ENCODE peak calls at places on chromosome 1, in seven cellular contexts. I is GM19239, S is transverse colon, P is OCI-M1, T is activated gamma-delta T cell treated with Interleukin-2 at 50 U/mL for 16 hours, W is HL-60, Q is retina. J is an unnamed sample.

GRCh38 chr1:31904339-31905092 is 33.7 kb downstream of the PTP4A2 start:
- DNase-seq in I (no peak), S (no peak), P (peak), T (no peak), W (peak), Q (no peak), J (no peak)

GRCh38 chr1:243956448-243956847 is 94.6 kb upstream of the ZBTB18 start:
- DNase-seq in I (no peak), S (no peak), P (no peak), T (no peak), W (no peak), Q (no peak), J (no peak)

GRCh38 chr1:205565799-205566198 is 61.3 kb downstream of the CDK18 start:
- DNase-seq in I (no peak), S (peak), P (no peak), T (no peak), W (no peak), Q (no peak), J (no peak)

GRCh38 chr1:159862557-159862956 is at the start of gene VSIG8:
- DNase-seq in I (no peak), S (no peak), P (no peak), T (no peak), W (no peak), Q (no peak), J (no peak)

GRCh38 chr1:30663596-30664091 is 59.7 kb downstream of the MATN1 start:
- DNase-seq in I (no peak), S (no peak), P (no peak), T (no peak), W (no peak), Q (no peak), J (no peak)

GRCh38 chr1:92985101-92985500 is 23.8 kb upstream of the DIPK1A start:
- DNase-seq in I (no peak), S (no peak), P (no peak), T (no peak), W (no peak), Q (no peak), J (no peak)

GRCh38 chr1:17485280-17485679 is 45.8 kb upstream of the RCC2 start:
- DNase-seq in I (no peak), S (no peak), P (peak), T (no peak), W (no peak), Q (no peak), J (no peak)

GRCh38 chr1:75614455-75615379 is 3.8 kb upstream of the SLC44A5 start:
- DNase-seq in I (peak), S (peak), P (no peak), T (peak), W (no peak), Q (peak), J (no peak)

GRCh38 chr1:45954401-45954847 is 151.0 kb downstream of the MAST2 start:
- DNase-seq in I (no peak), S (no peak), P (peak), T (no peak), W (no peak), Q (peak), J (no peak)

GRCh38 chr1:28965271-28965870 is 51.0 kb downstream of the EPB41 start:
- DNase-seq in I (no peak), S (no peak), P (no peak), T (no peak), W (no peak), Q (no peak), J (no peak)

GRCh38 chr1:170700842-170701305 is 36.9 kb downstream of the PRRX1 start:
- DNase-seq in I (no peak), S (no peak), P (no peak), T (no peak), W (no peak), Q (no peak), J (no peak)

GRCh38 chr1:186498695-186499389 is 37.9 kb upstream of the PDC start:
- DNase-seq in I (no peak), S (no peak), P (no peak), T (no peak), W (no peak), Q (no peak), J (no peak)

J was measured in GM12864.